ENCODE peak calls at places on chromosomes 6 and 20, in seven cellular contexts. Z is foreskin keratinocyte; E is coronary artery; R is CD8-positive, alpha-beta T cell; F is A673; T is upper lobe of right lung; O is ovary. K is an unnamed sample.
A peak's percentile ranks its signal among the peaks of the same experiment; 100 is the strongest.

GRCh38 chr20:63696311-63696627 is 183 bp upstream of the TNFRSF6B start:
- DNase-seq in O (peak; percentile 13), F (no peak), T (peak; percentile 62), E (no peak), Z (peak; percentile 88), R (peak; percentile 44), K (no peak)

GRCh38 chr6:52596371-52597028 is 19.6 kb upstream of the TRAM2 start:
- DNase-seq in F (no peak), E (no peak), R (no peak), T (no peak), O (no peak), Z (no peak), K (no peak)

GRCh38 chr6:129029778-129030177 is 146.8 kb downstream of the LAMA2 start:
- DNase-seq in Z (no peak), R (no peak), F (peak; percentile 66), T (no peak), E (no peak), O (no peak), K (no peak)

GRCh38 chr6:29763491-29764289 is 40.5 kb downstream of the HLA-F start:
- DNase-seq in F (no peak), T (no peak), Z (peak; percentile 90), E (no peak), O (no peak), R (no peak), K (no peak)

GRCh38 chr6:37303891-37304503 is 46.1 kb upstream of the TMEM217 start:
- DNase-seq in Z (peak; percentile 56), R (no peak), F (peak; percentile 58), E (no peak), T (no peak), O (no peak), K (no peak)

GRCh38 chr6:146985111-146985510 is 219.1 kb upstream of the STXBP5 start:
- DNase-seq in O (no peak), R (no peak), E (no peak), T (no peak), Z (no peak), F (no peak), K (no peak)

GRCh38 chr6:78829407-78829806 is 37.9 kb upstream of the IRAK1BP1 start:
- DNase-seq in Z (no peak), E (no peak), O (no peak), R (no peak), F (no peak), T (no peak), K (no peak)

GRCh38 chr6:148104131-148104530 is 238.5 kb upstream of the SASH1 start:
- DNase-seq in F (no peak), T (no peak), O (no peak), E (no peak), R (no peak), Z (no peak), K (no peak)

GRCh38 chr6:36615018-36615761 is 21.0 kb downstream of the SRSF3 start:
- DNase-seq in Z (peak; percentile 47), T (no peak), F (peak; percentile 75), E (peak; percentile 73), R (peak; percentile 31), O (peak; percentile 20), K (no peak)

GRCh38 chr20:14219801-14220461 is 117.5 kb downstream of the FLRT3 start:
- DNase-seq in Z (peak; percentile 78), F (no peak), R (no peak), E (no peak), T (peak; percentile 37), O (no peak), K (no peak)

GRCh38 chr6:16136536-16137450 is 7.9 kb downstream of the MYLIP start:
- DNase-seq in R (peak; percentile 42), T (no peak), O (no peak), Z (peak; percentile 64), E (no peak), F (no peak), K (no peak)

GRCh38 chr6:16276991-16277981 is 38.9 kb downstream of the GMPR start:
- DNase-seq in R (no peak), O (peak; percentile 75), Z (peak; percentile 83), F (peak; percentile 80), T (peak; percentile 75), E (peak; percentile 93), K (peak; percentile 63)

GRCh38 chr6:170085475-170086401 is 205.1 kb downstream of the DLL1 start:
- DNase-seq in F (no peak), T (peak; percentile 49), O (peak; percentile 1), Z (no peak), E (peak; percentile 64), R (peak; percentile 10), K (no peak)

GRCh38 chr20:48335421-48336090 is 492.2 kb downstream of the PREX1 start:
- DNase-seq in Z (no peak), R (no peak), O (no peak), F (no peak), E (no peak), T (no peak), K (no peak)

GRCh38 chr6:36120979-36121706 is 9.2 kb upstream of the MAPK13 start:
- DNase-seq in Z (peak; percentile 56), F (no peak), O (no peak), E (no peak), R (peak; percentile 65), T (peak; percentile 81), K (no peak)

GRCh38 chr6:30006170-30007131 is 54.6 kb upstream of the POLR1H start:
- DNase-seq in T (peak; percentile 73), R (no peak), F (no peak), Z (no peak), O (peak; percentile 61), E (no peak), K (peak; percentile 9)

GRCh38 chr6:6057442-6058053 is 50.8 kb upstream of the NRN1 start:
- DNase-seq in R (no peak), Z (peak; percentile 30), O (no peak), T (no peak), E (no peak), F (peak; percentile 77), K (no peak)

GRCh38 chr6:34743625-34744293 is 13.5 kb upstream of the SNRPC start:
- DNase-seq in F (no peak), Z (peak; percentile 33), T (no peak), R (no peak), E (no peak), O (no peak), K (no peak)

GRCh38 chr6:44475417-44475778 is 87.9 kb downstream of the CDC5L start:
- DNase-seq in T (no peak), F (no peak), R (no peak), E (no peak), Z (no peak), O (no peak), K (no peak)

GRCh38 chr20:53914091-53914860 is 156.1 kb downstream of the BCAS1 start:
- DNase-seq in F (no peak), Z (no peak), E (peak; percentile 36), O (no peak), R (no peak), T (no peak), K (no peak)

GRCh38 chr6:70717038-70717801 is 49.5 kb downstream of the SMAP1 start:
- DNase-seq in R (no peak), T (no peak), Z (no peak), F (no peak), E (no peak), O (no peak), K (no peak)

GRCh38 chr6:89980353-89980752 is 86.1 kb downstream of the GJA10 start:
- DNase-seq in E (no peak), Z (no peak), F (no peak), R (no peak), O (no peak), T (no peak), K (no peak)

GRCh38 chr20:61857884-61858283 is 207.8 kb downstream of the TAF4 start:
- DNase-seq in E (no peak), Z (no peak), T (no peak), F (no peak), O (no peak), R (no peak), K (no peak)

GRCh38 chr6:47262226-47262625 is 47.5 kb downstream of the TNFRSF21 start:
- DNase-seq in O (no peak), F (no peak), E (no peak), T (no peak), R (no peak), Z (no peak), K (no peak)

GRCh38 chr6:133241901-133242760 is 974 bp downstream of the EYA4 start:
- DNase-seq in T (no peak), E (no peak), R (no peak), O (no peak), F (peak; percentile 54), Z (peak; percentile 43), K (no peak)

DNA sequence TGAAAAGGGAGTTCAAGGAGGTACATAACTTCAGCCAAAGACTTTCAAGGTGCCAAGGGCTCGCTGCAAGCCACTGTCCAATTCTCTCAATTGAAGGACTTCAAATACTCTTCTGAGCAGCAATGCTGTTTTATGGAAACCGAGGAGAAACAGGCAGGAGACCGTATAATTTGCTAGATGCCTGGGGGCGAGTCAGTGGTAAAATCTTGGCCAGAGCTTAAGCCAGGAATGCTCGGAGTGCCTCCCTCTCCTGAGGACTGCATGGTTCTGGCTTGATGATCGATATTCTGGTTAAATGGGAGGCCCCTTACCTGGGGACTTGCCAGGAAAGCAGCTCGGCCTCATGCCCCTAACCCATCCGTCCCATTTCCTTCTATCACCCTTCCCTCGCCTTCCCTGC is 35.8 kb upstream of the NOP56 start:
- DNase-seq in T (no peak), E (no peak), F (no peak), O (no peak), R (no peak), Z (no peak), K (no peak)
- H3K27ac ChIP-seq in T (no peak overlapping the region), E (no peak overlapping the region), F (no peak overlapping the region), O (no peak overlapping the region), R (no peak overlapping the region), Z (no peak overlapping the region), K (no peak overlapping the region)

DNA sequence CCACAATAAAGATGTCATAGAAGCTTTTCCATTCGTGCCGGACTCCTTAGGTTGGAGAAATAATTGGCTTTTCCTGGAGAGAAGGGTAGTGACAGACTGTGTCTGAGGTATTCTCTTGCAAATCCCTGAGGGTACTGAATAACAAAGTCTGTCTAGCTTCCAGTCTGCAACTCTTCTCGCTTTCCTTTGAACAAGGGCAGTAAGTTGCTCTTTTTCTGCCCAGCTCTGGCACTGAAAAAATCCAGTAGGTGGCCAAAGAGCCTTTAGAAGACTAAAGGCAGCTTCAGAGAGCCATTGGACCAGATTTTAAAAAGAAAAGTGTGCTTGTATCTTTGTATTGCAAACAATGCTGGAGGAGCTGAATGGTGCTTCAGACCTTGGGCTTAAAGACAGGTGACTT is 20.7 kb upstream of the RREB1 start:
- DNase-seq in T (no peak), E (no peak), Z (no peak), F (peak; percentile 52), R (no peak), O (no peak), K (no peak)
- H3K27ac ChIP-seq in T (peak overlapping the region; percentile 61), E (peak overlapping the region; percentile 22), Z (no peak overlapping the region), F (no peak overlapping the region), R (no peak overlapping the region), O (peak overlapping the region; percentile 68), K (no peak overlapping the region)

GRCh38 chr6:109000289-109000688 is 94.4 kb downstream of the SESN1 start:
- DNase-seq in F (no peak), R (no peak), Z (no peak), T (no peak), O (no peak), E (no peak), K (no peak)
- H3K27ac ChIP-seq in F (no peak overlapping the region), R (no peak overlapping the region), Z (no peak overlapping the region), T (no peak overlapping the region), O (no peak overlapping the region), E (no peak overlapping the region), K (no peak overlapping the region)

DNA sequence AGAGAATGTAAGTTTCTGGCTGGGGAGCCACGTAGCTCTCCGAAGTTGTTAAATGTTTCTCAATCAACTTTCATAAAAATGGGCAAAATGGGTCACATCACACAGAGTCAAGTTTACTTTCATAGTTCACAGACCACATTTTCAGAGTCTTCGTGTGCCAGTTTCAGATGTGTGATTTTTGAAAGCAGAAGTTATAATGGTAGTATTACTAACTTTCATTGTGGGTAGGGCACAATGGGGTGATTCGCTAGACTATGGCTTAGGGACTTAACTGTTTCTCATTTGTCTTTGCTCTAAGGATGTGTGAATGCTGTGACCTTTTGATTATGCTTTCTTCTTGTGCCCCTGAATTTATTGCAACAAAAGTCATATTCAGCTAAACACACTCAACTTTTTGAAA is 109.0 kb upstream of the SUPT3H start:
- DNase-seq in Z (no peak), F (no peak), E (no peak), R (no peak), O (no peak), T (no peak), K (no peak)
- H3K27ac ChIP-seq in Z (no peak overlapping the region), F (no peak overlapping the region), E (no peak overlapping the region), R (no peak overlapping the region), O (no peak overlapping the region), T (no peak overlapping the region), K (no peak overlapping the region)

K was measured in thoracic aorta.